ENCODE peak calls at places on chromosomes 6 and 20, in four cellular contexts. L is left cardiac atrium, I is EL, Q is progenitor cell of endocrine pancreas. Y is an unnamed sample.

GRCh38 chr6:82144852-82145332 is 102.7 kb downstream of the IBTK start:
- DNase-seq in L (peak; percentile 61), I (peak; percentile 91), Q (no peak), Y (peak; percentile 17)

GRCh38 chr6:90643366-90643765 is 56.5 kb upstream of the MAP3K7 start:
- DNase-seq in L (no peak), I (no peak), Q (no peak), Y (no peak)

GRCh38 chr6:18053071-18053475 is 65.6 kb upstream of the KIF13A start:
- DNase-seq in L (no peak), I (peak; percentile 8), Q (no peak), Y (no peak)

GRCh38 chr6:75602164-75602896 is 650 bp downstream of the SENP6 start:
- DNase-seq in L (peak; percentile 53), I (peak; percentile 49), Q (peak; percentile 36), Y (peak; percentile 39)

GRCh38 chr6:107405002-107405401 is 54.4 kb downstream of the PDSS2 start:
- DNase-seq in L (no peak), I (no peak), Q (no peak), Y (no peak)

GRCh38 chr20:38152175-38153010 is 12.7 kb downstream of the TGM2 start:
- DNase-seq in L (peak; percentile 96), I (peak; percentile 75), Q (no peak), Y (peak; percentile 70)

GRCh38 chr20:16459019-16459700 is 114.1 kb downstream of the KIF16B start:
- DNase-seq in L (peak; percentile 39), I (peak; percentile 84), Q (no peak), Y (peak; percentile 23)

GRCh38 chr20:5077761-5078387 is 41.9 kb downstream of the PCNA start:
- DNase-seq in L (no peak), I (no peak), Q (no peak), Y (no peak)

GRCh38 chr6:2979819-2980464 is 8.6 kb upstream of the SERPINB6 start:
- DNase-seq in L (no peak), I (no peak), Q (no peak), Y (no peak)

GRCh38 chr6:26064619-26065257 is 22.5 kb upstream of the HFE start:
- DNase-seq in L (no peak), I (peak; percentile 51), Q (no peak), Y (no peak)

GRCh38 chr20:32326507-32326851 is 31.7 kb upstream of the ASXL1 start:
- DNase-seq in L (no peak), I (no peak), Q (no peak), Y (no peak)

GRCh38 chr20:7159903-7160302 is 392.4 kb downstream of the BMP2 start:
- DNase-seq in L (no peak), I (no peak), Q (no peak), Y (no peak)

GRCh38 chr6:47165918-47166317 is 123.8 kb upstream of the ADGRF1 start:
- DNase-seq in L (no peak), I (peak; percentile 22), Q (no peak), Y (no peak)

GRCh38 chr6:138234363-138234762 is 16.1 kb upstream of the PBOV1 start:
- DNase-seq in L (no peak), I (no peak), Q (no peak), Y (no peak)

GRCh38 chr6:169937389-169938261 is 186.2 kb downstream of the ERMARD start:
- DNase-seq in L (no peak), I (no peak), Q (no peak), Y (no peak)

GRCh38 chr6:40852667-40853383 is 186.2 kb downstream of the UNC5CL start:
- DNase-seq in L (no peak), I (peak; percentile 32), Q (no peak), Y (no peak)

GRCh38 chr6:37495199-37495913 is 4.3 kb downstream of the CCDC167 start:
- DNase-seq in L (no peak), I (no peak), Q (no peak), Y (no peak)

GRCh38 chr6:94443701-94444100 is 1024.3 kb upstream of the EPHA7 start:
- DNase-seq in L (no peak), I (no peak), Q (no peak), Y (no peak)